ENCODE peak calls at places on chromosome 7, in ten cellular contexts. M is lower lobe of right lung; N is foreskin fibroblast; C is hippocampal formation; Y is H9; S is endothelial cell; K is mucosa of gallbladder; B is stimulated activated CD8-positive, alpha-beta memory T cell treated with anti-CD3 and anti-CD28 coated beads, Interleukin-12 subunit alpha, Interleukin-12 subunit beta, amount 100 ng/mL, for 1 hour; F is mesenteric fat pad; G is CD4-positive, alpha-beta memory T cell. R is an unnamed sample.

GRCh38 chr7:50690541-50691011 is 92.1 kb downstream of the GRB10 start:
- DNase-seq in B (no peak), G (no peak), N (peak; percentile 46), C (peak; percentile 64), K (no peak), Y (no peak), M (no peak), S (no peak), F (no peak), R (no peak)

GRCh38 chr7:4682621-4683042 is 537 bp downstream of the FOXK1 start:
- DNase-seq in K (no peak), Y (peak; percentile 37), C (no peak), F (no peak), M (peak; percentile 82), B (no peak), N (peak; percentile 62), S (peak; percentile 9), G (peak; percentile 42), R (peak; percentile 36)

GRCh38 chr7:20834656-20835055 is 48.0 kb upstream of the SP8 start:
- DNase-seq in M (no peak), G (no peak), B (no peak), Y (no peak), S (no peak), K (no peak), F (no peak), N (no peak), C (no peak), R (no peak)

GRCh38 chr7:63073736-63074135 is 924.9 kb upstream of the ZNF722 start:
- DNase-seq in K (peak; percentile 1), B (no peak), Y (no peak), S (no peak), N (no peak), F (no peak), C (no peak), M (no peak), G (no peak), R (no peak)

GRCh38 chr7:55191926-55192692 is 173.0 kb upstream of the LANCL2 start:
- DNase-seq in B (no peak), F (peak; percentile 79), C (no peak), S (no peak), M (no peak), G (no peak), N (no peak), Y (peak; percentile 57), K (no peak), R (no peak)

GRCh38 chr7:34900891-34901493 is 136.3 kb downstream of the DPY19L1 start:
- DNase-seq in M (no peak), Y (peak; percentile 69), G (no peak), B (no peak), F (no peak), S (no peak), K (no peak), N (no peak), C (no peak), R (no peak)

GRCh38 chr7:118280319-118281012 is 56.0 kb downstream of the ANKRD7 start:
- DNase-seq in F (no peak), Y (no peak), S (no peak), G (no peak), B (no peak), M (no peak), K (no peak), C (no peak), N (no peak), R (no peak)

GRCh38 chr7:137920637-137921473 is 74.1 kb upstream of the DGKI start:
- DNase-seq in Y (no peak), C (no peak), M (no peak), B (no peak), S (no peak), N (no peak), G (no peak), F (no peak), K (no peak), R (no peak)

GRCh38 chr7:37916673-37917660 is at the start of gene SFRP4:
- DNase-seq in Y (peak; percentile 67), S (peak; percentile 42), M (peak; percentile 67), G (no peak), N (peak; percentile 74), F (no peak), K (peak; percentile 22), C (peak; percentile 52), B (no peak), R (no peak)

GRCh38 chr7:116770941-116771340 is 91.4 kb upstream of the CAPZA2 start:
- DNase-seq in F (no peak), M (no peak), S (no peak), G (no peak), K (no peak), N (no peak), Y (no peak), C (no peak), B (no peak), R (no peak)

GRCh38 chr7:151013728-151014497 is 10.4 kb downstream of the ATG9B start:
- DNase-seq in M (peak; percentile 83), C (peak; percentile 37), N (peak; percentile 93), S (peak; percentile 86), B (peak; percentile 78), G (peak; percentile 96), Y (peak; percentile 97), F (no peak), K (peak; percentile 76), R (peak; percentile 36)

GRCh38 chr7:97015787-97016391 is 8.7 kb downstream of the DLX5 start:
- DNase-seq in N (no peak), M (no peak), Y (no peak), C (no peak), K (no peak), B (no peak), F (no peak), G (no peak), S (no peak), R (no peak)

GRCh38 chr7:39948375-39948774 is 1.7 kb upstream of the CDK13 start:
- DNase-seq in Y (no peak), S (no peak), F (no peak), K (no peak), G (no peak), N (peak; percentile 23), B (no peak), M (no peak), C (no peak), R (no peak)

GRCh38 chr7:27795977-27796376 is 56.0 kb downstream of the TAX1BP1 start:
- DNase-seq in K (no peak), M (no peak), Y (no peak), F (no peak), G (no peak), C (no peak), B (no peak), N (no peak), S (no peak), R (no peak)

GRCh38 chr7:2894118-2894940 is 50.2 kb upstream of the GNA12 start:
- DNase-seq in M (no peak), Y (no peak), N (no peak), C (no peak), F (no peak), G (peak; percentile 36), S (no peak), B (no peak), K (no peak), R (no peak)

R was measured in prostate gland.